ENCODE peak calls at places on chromosomes 12 and 14, in five cellular contexts. One of them, this sample, is unnamed.
A peak's percentile ranks its signal among the peaks of the same experiment; 100 is the strongest.

GRCh38 chr12:52741378-52742195 is 35.6 kb downstream of the KRT76 start:
- DNase-seq in activated naive CD4-positive, alpha-beta T cell: peak; percentile 37
- DNase-seq in stimulated activated CD8-positive, alpha-beta memory T cell treated with anti-CD3 and anti-CD28 coated beads, Interleukin-12 subunit alpha, Interleukin-12 subunit beta, amount 100 ng/mL, for 4 hours: peak; percentile 13
- DNase-seq in astrocyte: peak; percentile 29
- DNase-seq in hepatocyte: peak; percentile 86
- DNase-seq in this sample: peak; percentile 73

GRCh38 chr12:113582521-113583218 is 111.0 kb upstream of the LHX5 start:
- DNase-seq in activated naive CD4-positive, alpha-beta T cell: no peak
- DNase-seq in stimulated activated CD8-positive, alpha-beta memory T cell treated with anti-CD3 and anti-CD28 coated beads, Interleukin-12 subunit alpha, Interleukin-12 subunit beta, amount 100 ng/mL, for 4 hours: no peak
- DNase-seq in astrocyte: no peak
- DNase-seq in hepatocyte: no peak
- DNase-seq in this sample: no peak

GRCh38 chr12:46649433-46649832 is 176.4 kb downstream of the SLC38A4 start:
- DNase-seq in activated naive CD4-positive, alpha-beta T cell: no peak
- DNase-seq in stimulated activated CD8-positive, alpha-beta memory T cell treated with anti-CD3 and anti-CD28 coated beads, Interleukin-12 subunit alpha, Interleukin-12 subunit beta, amount 100 ng/mL, for 4 hours: no peak
- DNase-seq in astrocyte: no peak
- DNase-seq in hepatocyte: no peak
- DNase-seq in this sample: peak; percentile 17

GRCh38 chr14:104696671-104697316 is 7.4 kb downstream of the INF2 start:
- DNase-seq in activated naive CD4-positive, alpha-beta T cell: no peak
- DNase-seq in stimulated activated CD8-positive, alpha-beta memory T cell treated with anti-CD3 and anti-CD28 coated beads, Interleukin-12 subunit alpha, Interleukin-12 subunit beta, amount 100 ng/mL, for 4 hours: no peak
- DNase-seq in astrocyte: no peak
- DNase-seq in hepatocyte: no peak
- DNase-seq in this sample: no peak

GRCh38 chr12:118982308-118982707 is 967 bp downstream of the SRRM4 start:
- DNase-seq in activated naive CD4-positive, alpha-beta T cell: no peak
- DNase-seq in stimulated activated CD8-positive, alpha-beta memory T cell treated with anti-CD3 and anti-CD28 coated beads, Interleukin-12 subunit alpha, Interleukin-12 subunit beta, amount 100 ng/mL, for 4 hours: no peak
- DNase-seq in astrocyte: no peak
- DNase-seq in hepatocyte: no peak
- DNase-seq in this sample: no peak

GRCh38 chr14:20684662-20685456 is 499 bp downstream of the RNASE4 start:
- DNase-seq in activated naive CD4-positive, alpha-beta T cell: no peak
- DNase-seq in stimulated activated CD8-positive, alpha-beta memory T cell treated with anti-CD3 and anti-CD28 coated beads, Interleukin-12 subunit alpha, Interleukin-12 subunit beta, amount 100 ng/mL, for 4 hours: no peak
- DNase-seq in astrocyte: peak; percentile 63
- DNase-seq in hepatocyte: peak; percentile 43
- DNase-seq in this sample: no peak

GRCh38 chr12:94458882-94459772 is 540 bp downstream of the CEP83 start:
- DNase-seq in activated naive CD4-positive, alpha-beta T cell: no peak
- DNase-seq in stimulated activated CD8-positive, alpha-beta memory T cell treated with anti-CD3 and anti-CD28 coated beads, Interleukin-12 subunit alpha, Interleukin-12 subunit beta, amount 100 ng/mL, for 4 hours: no peak
- DNase-seq in astrocyte: peak; percentile 37
- DNase-seq in hepatocyte: peak; percentile 15
- DNase-seq in this sample: no peak

GRCh38 chr12:175250-175649 is 38.7 kb downstream of the SLC6A12 start:
- DNase-seq in activated naive CD4-positive, alpha-beta T cell: no peak
- DNase-seq in stimulated activated CD8-positive, alpha-beta memory T cell treated with anti-CD3 and anti-CD28 coated beads, Interleukin-12 subunit alpha, Interleukin-12 subunit beta, amount 100 ng/mL, for 4 hours: no peak
- DNase-seq in astrocyte: no peak
- DNase-seq in hepatocyte: no peak
- DNase-seq in this sample: no peak

GRCh38 chr14:56374421-56374820 is 205.2 kb upstream of the TMEM260 start:
- DNase-seq in activated naive CD4-positive, alpha-beta T cell: no peak
- DNase-seq in stimulated activated CD8-positive, alpha-beta memory T cell treated with anti-CD3 and anti-CD28 coated beads, Interleukin-12 subunit alpha, Interleukin-12 subunit beta, amount 100 ng/mL, for 4 hours: no peak
- DNase-seq in astrocyte: no peak
- DNase-seq in hepatocyte: no peak
- DNase-seq in this sample: no peak

GRCh38 chr14:64704145-64704742 is at the start of gene PLEKHG3:
- DNase-seq in activated naive CD4-positive, alpha-beta T cell: no peak
- DNase-seq in stimulated activated CD8-positive, alpha-beta memory T cell treated with anti-CD3 and anti-CD28 coated beads, Interleukin-12 subunit alpha, Interleukin-12 subunit beta, amount 100 ng/mL, for 4 hours: no peak
- DNase-seq in astrocyte: peak; percentile 69
- DNase-seq in hepatocyte: peak; percentile 95
- DNase-seq in this sample: no peak

GRCh38 chr14:22896760-22897159 is 13.7 kb downstream of the REM2 start:
- DNase-seq in activated naive CD4-positive, alpha-beta T cell: no peak
- DNase-seq in stimulated activated CD8-positive, alpha-beta memory T cell treated with anti-CD3 and anti-CD28 coated beads, Interleukin-12 subunit alpha, Interleukin-12 subunit beta, amount 100 ng/mL, for 4 hours: no peak
- DNase-seq in astrocyte: no peak
- DNase-seq in hepatocyte: no peak
- DNase-seq in this sample: no peak

GRCh38 chr12:14408208-14408607 is 42.7 kb downstream of the ATF7IP start:
- DNase-seq in activated naive CD4-positive, alpha-beta T cell: no peak
- DNase-seq in stimulated activated CD8-positive, alpha-beta memory T cell treated with anti-CD3 and anti-CD28 coated beads, Interleukin-12 subunit alpha, Interleukin-12 subunit beta, amount 100 ng/mL, for 4 hours: no peak
- DNase-seq in astrocyte: peak; percentile 51
- DNase-seq in hepatocyte: no peak
- DNase-seq in this sample: no peak

GRCh38 chr14:104754213-104754851 is 1.4 kb downstream of the SIVA1 start:
- DNase-seq in activated naive CD4-positive, alpha-beta T cell: no peak
- DNase-seq in stimulated activated CD8-positive, alpha-beta memory T cell treated with anti-CD3 and anti-CD28 coated beads, Interleukin-12 subunit alpha, Interleukin-12 subunit beta, amount 100 ng/mL, for 4 hours: no peak
- DNase-seq in astrocyte: no peak
- DNase-seq in hepatocyte: no peak
- DNase-seq in this sample: no peak

GRCh38 chr12:6336859-6337744 is 4.8 kb downstream of the TNFRSF1A start:
- DNase-seq in activated naive CD4-positive, alpha-beta T cell: no peak
- DNase-seq in stimulated activated CD8-positive, alpha-beta memory T cell treated with anti-CD3 and anti-CD28 coated beads, Interleukin-12 subunit alpha, Interleukin-12 subunit beta, amount 100 ng/mL, for 4 hours: peak; percentile 58
- DNase-seq in astrocyte: no peak
- DNase-seq in hepatocyte: no peak
- DNase-seq in this sample: peak; percentile 79

GRCh38 chr14:55436530-55436929 is 3.9 kb downstream of the TBPL2 start:
- DNase-seq in activated naive CD4-positive, alpha-beta T cell: no peak
- DNase-seq in stimulated activated CD8-positive, alpha-beta memory T cell treated with anti-CD3 and anti-CD28 coated beads, Interleukin-12 subunit alpha, Interleukin-12 subunit beta, amount 100 ng/mL, for 4 hours: no peak
- DNase-seq in astrocyte: no peak
- DNase-seq in hepatocyte: no peak
- DNase-seq in this sample: no peak

GRCh38 chr14:64786296-64787149 is 82.3 kb downstream of the PLEKHG3 start:
- DNase-seq in activated naive CD4-positive, alpha-beta T cell: no peak
- DNase-seq in stimulated activated CD8-positive, alpha-beta memory T cell treated with anti-CD3 and anti-CD28 coated beads, Interleukin-12 subunit alpha, Interleukin-12 subunit beta, amount 100 ng/mL, for 4 hours: no peak
- DNase-seq in astrocyte: peak; percentile 55
- DNase-seq in hepatocyte: no peak
- DNase-seq in this sample: no peak

GRCh38 chr12:131124487-131125280 is 171.0 kb downstream of the ADGRD1 start:
- DNase-seq in activated naive CD4-positive, alpha-beta T cell: no peak
- DNase-seq in stimulated activated CD8-positive, alpha-beta memory T cell treated with anti-CD3 and anti-CD28 coated beads, Interleukin-12 subunit alpha, Interleukin-12 subunit beta, amount 100 ng/mL, for 4 hours: no peak
- DNase-seq in astrocyte: no peak
- DNase-seq in hepatocyte: no peak
- DNase-seq in this sample: no peak

GRCh38 chr12:42698213-42698612 is 108.7 kb upstream of the PRICKLE1 start:
- DNase-seq in activated naive CD4-positive, alpha-beta T cell: no peak
- DNase-seq in stimulated activated CD8-positive, alpha-beta memory T cell treated with anti-CD3 and anti-CD28 coated beads, Interleukin-12 subunit alpha, Interleukin-12 subunit beta, amount 100 ng/mL, for 4 hours: no peak
- DNase-seq in astrocyte: peak; percentile 58
- DNase-seq in hepatocyte: peak; percentile 20
- DNase-seq in this sample: no peak

GRCh38 chr14:24631749-24632335 is 2.1 kb downstream of the GZMB start:
- DNase-seq in activated naive CD4-positive, alpha-beta T cell: no peak
- DNase-seq in stimulated activated CD8-positive, alpha-beta memory T cell treated with anti-CD3 and anti-CD28 coated beads, Interleukin-12 subunit alpha, Interleukin-12 subunit beta, amount 100 ng/mL, for 4 hours: no peak
- DNase-seq in astrocyte: no peak
- DNase-seq in hepatocyte: no peak
- DNase-seq in this sample: no peak

GRCh38 chr12:16562413-16562812 is 43.5 kb downstream of the LMO3 start:
- DNase-seq in activated naive CD4-positive, alpha-beta T cell: no peak
- DNase-seq in stimulated activated CD8-positive, alpha-beta memory T cell treated with anti-CD3 and anti-CD28 coated beads, Interleukin-12 subunit alpha, Interleukin-12 subunit beta, amount 100 ng/mL, for 4 hours: no peak
- DNase-seq in astrocyte: no peak
- DNase-seq in hepatocyte: no peak
- DNase-seq in this sample: no peak

GRCh38 chr14:102464846-102465341 is 44.7 kb downstream of the ANKRD9 start:
- DNase-seq in activated naive CD4-positive, alpha-beta T cell: no peak
- DNase-seq in stimulated activated CD8-positive, alpha-beta memory T cell treated with anti-CD3 and anti-CD28 coated beads, Interleukin-12 subunit alpha, Interleukin-12 subunit beta, amount 100 ng/mL, for 4 hours: no peak
- DNase-seq in astrocyte: no peak
- DNase-seq in hepatocyte: peak; percentile 77
- DNase-seq in this sample: no peak

GRCh38 chr14:69260246-69260978 is 454 bp downstream of the GALNT16 start:
- DNase-seq in activated naive CD4-positive, alpha-beta T cell: no peak
- DNase-seq in stimulated activated CD8-positive, alpha-beta memory T cell treated with anti-CD3 and anti-CD28 coated beads, Interleukin-12 subunit alpha, Interleukin-12 subunit beta, amount 100 ng/mL, for 4 hours: no peak
- DNase-seq in astrocyte: peak; percentile 8
- DNase-seq in hepatocyte: peak; percentile 61
- DNase-seq in this sample: no peak

GRCh38 chr12:91785655-91786489 is 359.8 kb downstream of the BTG1 start:
- DNase-seq in activated naive CD4-positive, alpha-beta T cell: no peak
- DNase-seq in stimulated activated CD8-positive, alpha-beta memory T cell treated with anti-CD3 and anti-CD28 coated beads, Interleukin-12 subunit alpha, Interleukin-12 subunit beta, amount 100 ng/mL, for 4 hours: no peak
- DNase-seq in astrocyte: no peak
- DNase-seq in hepatocyte: no peak
- DNase-seq in this sample: no peak

GRCh38 chr12:103169-103981 is 36.8 kb downstream of the IQSEC3 start:
- DNase-seq in activated naive CD4-positive, alpha-beta T cell: no peak
- DNase-seq in stimulated activated CD8-positive, alpha-beta memory T cell treated with anti-CD3 and anti-CD28 coated beads, Interleukin-12 subunit alpha, Interleukin-12 subunit beta, amount 100 ng/mL, for 4 hours: no peak
- DNase-seq in astrocyte: no peak
- DNase-seq in hepatocyte: no peak
- DNase-seq in this sample: no peak

GRCh38 chr12:59929091-59929490 is 333.3 kb downstream of the SLC16A7 start:
- DNase-seq in activated naive CD4-positive, alpha-beta T cell: no peak
- DNase-seq in stimulated activated CD8-positive, alpha-beta memory T cell treated with anti-CD3 and anti-CD28 coated beads, Interleukin-12 subunit alpha, Interleukin-12 subunit beta, amount 100 ng/mL, for 4 hours: no peak
- DNase-seq in astrocyte: peak; percentile 30
- DNase-seq in hepatocyte: no peak
- DNase-seq in this sample: no peak

GRCh38 chr12:124715121-124715990 is 147.9 kb upstream of the NCOR2 start:
- DNase-seq in activated naive CD4-positive, alpha-beta T cell: no peak
- DNase-seq in stimulated activated CD8-positive, alpha-beta memory T cell treated with anti-CD3 and anti-CD28 coated beads, Interleukin-12 subunit alpha, Interleukin-12 subunit beta, amount 100 ng/mL, for 4 hours: no peak
- DNase-seq in astrocyte: peak; percentile 47
- DNase-seq in hepatocyte: peak; percentile 42
- DNase-seq in this sample: no peak